ENCODE peak calls at places on chromosomes 3 and 15, in nine cellular contexts. P is choroid plexus epithelial cell, T is fibroblast of the aortic adventitia, W is colonic mucosa, J is mucosa of descending colon, B is brain microvascular endothelial cell, D is A549, R is lower lobe of right lung, S is stomach. A is an unnamed sample.

GRCh38 chr3:2250783-2251182 is 152.1 kb downstream of the CNTN4 start:
- DNase-seq in P (no peak), T (no peak), W (no peak), J (no peak), B (no peak), D (no peak), R (no peak), S (no peak), A (no peak)

GRCh38 chr3:125163739-125164601 is 48.6 kb downstream of the SLC12A8 start:
- DNase-seq in P (peak; percentile 48), T (peak; percentile 66), W (peak; percentile 73), J (peak; percentile 60), B (no peak), D (no peak), R (peak; percentile 72), S (peak; percentile 71), A (peak; percentile 54)

GRCh38 chr3:171379281-171379680 is 80.9 kb downstream of the TNIK start:
- DNase-seq in P (peak; percentile 59), T (peak; percentile 69), W (no peak), J (no peak), B (no peak), D (no peak), R (no peak), S (no peak), A (no peak)

GRCh38 chr3:78856164-78856563 is 911.6 kb downstream of the ROBO1 start:
- DNase-seq in P (no peak), T (no peak), W (no peak), J (no peak), B (no peak), D (no peak), R (no peak), S (no peak), A (no peak)

GRCh38 chr15:99925661-99926461 is 192.6 kb upstream of the LYSMD4 start:
- DNase-seq in P (peak; percentile 6), T (no peak), W (peak; percentile 80), J (peak; percentile 89), B (no peak), D (peak; percentile 24), R (peak; percentile 80), S (peak; percentile 77), A (peak; percentile 9)

GRCh38 chr15:67172172-67172571 is 82.3 kb downstream of the AAGAB start:
- DNase-seq in P (no peak), T (no peak), W (no peak), J (no peak), B (no peak), D (no peak), R (no peak), S (no peak), A (no peak)

GRCh38 chr15:38002883-38003477 is 68.5 kb downstream of the TMCO5A start:
- DNase-seq in P (peak; percentile 93), T (peak; percentile 88), W (peak; percentile 75), J (peak; percentile 47), B (peak; percentile 85), D (no peak), R (peak; percentile 74), S (peak; percentile 64), A (peak; percentile 92)

GRCh38 chr3:50594253-50594785 is 17.3 kb downstream of the CISH start:
- DNase-seq in P (no peak), T (no peak), W (no peak), J (no peak), B (no peak), D (no peak), R (no peak), S (no peak), A (no peak)

GRCh38 chr3:117589454-117589853 is 879.9 kb downstream of the TUSC7 start:
- DNase-seq in P (no peak), T (peak; percentile 24), W (no peak), J (no peak), B (no peak), D (no peak), R (no peak), S (no peak), A (no peak)

DNA sequence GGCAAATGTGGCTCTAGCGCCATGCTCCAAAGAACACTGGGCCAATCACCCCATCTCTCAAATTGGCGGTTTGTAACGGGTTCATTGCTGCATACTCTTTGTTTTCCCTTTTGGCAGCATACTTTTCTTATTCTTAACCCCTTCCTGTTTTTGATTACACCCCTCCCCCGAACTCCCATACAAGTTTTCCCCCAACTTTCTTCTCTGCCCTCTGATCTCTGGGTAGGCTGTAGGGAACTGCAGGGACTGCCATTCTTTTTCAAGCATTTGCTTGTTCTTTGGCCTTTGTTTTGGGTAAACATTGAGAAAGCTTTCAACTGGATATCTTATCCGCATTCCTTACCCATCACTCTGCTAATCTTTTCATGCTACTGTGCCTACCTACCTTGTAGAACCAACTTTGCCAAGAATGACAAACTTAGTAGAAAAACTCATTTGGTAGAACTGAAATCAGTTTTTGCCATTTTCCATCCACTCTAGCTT is 1.6 kb downstream of the PPM1L start:
- DNase-seq in P (no peak), T (no peak), W (no peak), J (no peak), B (no peak), D (no peak), R (no peak), S (no peak), A (no peak)
- H3K4me3 ChIP-seq in P (no peak overlapping the region), T (no peak overlapping the region), W (peak overlapping the region; percentile 24), J (no peak overlapping the region), B (no peak overlapping the region), D (no peak overlapping the region), R (peak overlapping the region; percentile 82), S (peak overlapping the region; percentile 90), A (no peak overlapping the region)

DNA sequence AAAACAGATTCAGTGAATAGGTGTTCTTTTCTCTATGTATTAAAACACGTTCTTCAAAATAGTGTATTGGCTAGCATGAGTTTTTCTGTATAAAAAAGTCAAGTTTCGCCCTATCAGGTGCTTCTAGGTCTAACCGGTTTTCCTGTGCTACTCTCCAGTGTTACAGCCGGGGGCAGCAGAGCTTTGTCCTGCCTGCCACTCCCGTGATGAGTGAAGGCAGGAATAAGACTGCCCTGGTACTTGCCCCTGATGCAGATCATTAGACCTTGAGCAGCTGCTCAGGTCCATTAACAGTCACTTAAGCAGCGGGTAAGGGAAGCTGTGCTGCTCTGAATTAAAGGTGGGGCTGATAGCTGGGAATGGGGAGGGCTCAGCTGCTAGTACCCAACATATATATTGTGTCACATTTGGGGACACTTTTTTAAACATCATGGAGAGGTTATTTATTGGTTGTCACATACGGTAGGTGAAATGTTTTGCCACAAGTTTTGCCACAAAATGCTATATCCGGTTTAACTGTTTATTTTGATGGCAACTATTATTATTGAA is 1.3 kb upstream of the UNC13C start:
- DNase-seq in P (no peak), T (no peak), W (no peak), J (peak; percentile 21), B (peak; percentile 0), D (no peak), R (no peak), S (no peak), A (no peak)
- TF ChIP-seq CTCF in P (no peak), T (peak; percentile 9), W (no peak), J (no peak), B (no peak), D (peak; percentile 25), R (no peak), S (no peak), A (no peak)

DNA sequence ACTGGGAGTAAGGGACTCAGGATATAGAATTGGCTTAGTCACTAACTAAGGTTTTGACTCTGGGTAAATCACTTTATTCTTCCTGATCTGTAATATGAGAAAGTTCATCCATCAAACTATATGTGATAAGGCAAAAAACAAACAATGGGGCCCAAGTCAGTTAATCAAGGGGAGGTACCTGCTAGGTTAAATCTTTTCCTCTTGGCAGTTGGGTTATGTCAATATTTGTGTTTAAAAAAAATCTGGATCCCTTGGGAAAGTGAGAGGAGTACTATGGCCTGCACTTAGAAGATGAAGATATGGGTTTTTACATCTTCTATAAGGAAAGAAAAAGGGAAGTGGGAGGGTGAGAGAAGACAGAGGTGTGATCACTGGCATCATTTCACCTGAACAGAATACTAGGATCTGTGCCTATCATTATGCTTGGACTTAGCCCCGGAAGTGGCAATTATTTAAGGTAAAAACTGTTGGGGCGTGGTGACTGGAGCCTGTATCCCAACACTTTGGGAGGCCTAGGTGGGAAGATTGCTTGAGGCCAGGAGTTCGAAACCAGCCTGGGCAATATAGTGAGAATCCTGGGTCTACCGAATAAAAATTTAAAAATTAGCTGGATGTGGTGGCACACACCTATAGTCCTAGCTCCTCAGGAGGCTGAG is 2.8 kb upstream of the SLC28A2 start:
- DNase-seq in P (no peak), T (no peak), W (peak; percentile 83), J (no peak), B (no peak), D (no peak), R (no peak), S (no peak), A (no peak)
- H3K4me3 ChIP-seq in P (no peak overlapping the region), T (no peak overlapping the region), W (no peak overlapping the region), J (no peak overlapping the region), B (no peak overlapping the region), D (no peak overlapping the region), R (no peak overlapping the region), S (no peak overlapping the region), A (no peak overlapping the region)

GRCh38 chr15:31278544-31279220 is 48.0 kb upstream of the KLF13 start:
- DNase-seq in P (no peak), T (no peak), W (peak; percentile 16), J (no peak), B (no peak), D (no peak), R (no peak), S (peak; percentile 21), A (no peak)

GRCh38 chr15:31280831-31281216 is 45.8 kb upstream of the KLF13 start:
- DNase-seq in P (no peak), T (no peak), W (no peak), J (no peak), B (no peak), D (no peak), R (no peak), S (peak; percentile 4), A (no peak)

GRCh38 chr15:31279221-31280036 is 47.2 kb upstream of the KLF13 start:
- DNase-seq in P (no peak), T (no peak), W (peak; percentile 24), J (no peak), B (no peak), D (no peak), R (no peak), S (peak; percentile 25), A (no peak)

GRCh38 chr15:31278056-31278445 is 48.6 kb upstream of the KLF13 start:
- DNase-seq in P (no peak), T (no peak), W (no peak), J (no peak), B (no peak), D (no peak), R (no peak), S (peak; percentile 3), A (no peak)

DNA sequence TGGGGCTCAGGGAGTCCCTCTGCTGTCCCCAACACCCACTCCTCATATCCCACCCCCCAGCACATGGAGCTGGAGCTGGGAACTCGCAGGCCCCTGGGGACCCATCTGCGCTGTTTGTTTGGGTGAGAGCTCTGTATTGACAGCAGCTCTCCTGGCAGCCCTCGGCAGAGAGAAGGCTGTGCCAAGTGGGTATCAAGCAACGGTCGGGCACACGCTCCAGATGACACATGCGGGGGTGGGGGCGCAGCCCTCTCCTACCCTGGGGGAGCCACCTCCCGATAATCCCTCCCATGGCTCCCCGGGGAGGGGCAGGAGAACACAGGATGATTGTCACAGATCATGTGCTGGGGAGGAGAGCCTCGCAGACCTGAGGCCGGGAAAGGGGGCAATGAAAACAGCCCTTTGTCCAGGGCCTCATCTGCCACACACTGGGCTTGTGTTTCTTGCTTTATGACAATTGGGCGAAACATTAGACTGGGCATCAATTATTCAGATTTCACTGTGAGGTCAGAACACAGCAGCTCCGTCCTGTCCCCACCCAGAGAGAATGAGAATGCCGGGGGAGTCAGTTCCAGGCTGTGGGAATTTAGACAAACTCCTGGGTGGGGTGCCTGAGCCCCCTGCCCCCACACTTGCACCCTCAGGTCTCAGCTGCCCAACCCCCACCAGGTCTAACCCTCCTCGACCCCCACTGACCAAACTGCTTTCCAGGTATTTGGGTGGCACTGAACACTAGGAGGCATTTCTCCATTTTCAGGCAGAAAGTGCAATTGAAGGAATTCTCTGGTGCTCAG is 46.4 kb upstream of the KLF13 start:
- DNase-seq in P (no peak), T (no peak), W (peak; percentile 22), J (no peak), B (no peak), D (no peak), R (no peak), S (peak; percentile 23), A (peak; percentile 11)
- TF ChIP-seq CTCF in P (no peak), T (no peak), W (no peak), J (no peak), B (no peak), D (no peak), R (no peak), S (no peak), A (no peak)